ENCODE peak calls at places on chromosomes 5 and 9, in four cellular contexts. R is mesenchymal stem cell, A is Karpas-422, O is H9. I is an unnamed sample. For H3K4me1, the result is how much of the 10 kb centered on the place peaks cover.

GRCh38 chr9:38371495-38371894 is 21.0 kb upstream of the ALDH1B1 start:
- DNase-seq in O (no peak), R (no peak), A (peak), I (peak)

GRCh38 chr9:130872912-130873503 is 23.6 kb downstream of the QRFP start:
- DNase-seq in R (no peak), A (no peak), O (no peak), I (no peak)

GRCh38 chr5:50710838-50711237 is 44.4 kb downstream of the PARP8 start:
- DNase-seq in A (no peak), O (no peak), R (no peak), I (no peak)

GRCh38 chr9:134770972-134771971 is 109.3 kb upstream of the FCN2 start:
- DNase-seq in O (no peak), R (no peak), A (no peak), I (no peak)

GRCh38 chr9:125544988-125545651 is 161.9 kb downstream of the MAPKAP1 start:
- DNase-seq in A (no peak), O (no peak), R (no peak), I (peak)

GRCh38 chr5:168254013-168254693 is 37.3 kb upstream of the WWC1 start:
- DNase-seq in R (no peak), A (no peak), O (no peak), I (no peak)

GRCh38 chr9:21434202-21435014 is 5.8 kb upstream of the IFNA1 start:
- DNase-seq in A (peak), O (no peak), R (peak), I (peak)

GRCh38 chr9:126066131-126066530 is 260.5 kb upstream of the MVB12B start:
- DNase-seq in A (no peak), O (no peak), R (no peak), I (no peak)

GRCh38 chr5:8396756-8397155 is 527.8 kb downstream of the MTRR start:
- DNase-seq in A (no peak), R (no peak), O (no peak), I (peak)

GRCh38 chr5:151254533-151254932 is 1.5 kb downstream of the GM2A start:
- DNase-seq in A (no peak), R (no peak), O (no peak), I (no peak)

GRCh38 chr9:131651599-131651998 is 88.3 kb downstream of the RAPGEF1 start:
- DNase-seq in R (peak), O (no peak), A (no peak), I (peak)

GRCh38 chr9:135888126-135888765 is 19.1 kb downstream of the CAMSAP1 start:
- DNase-seq in A (no peak), O (no peak), R (no peak), I (no peak)

GRCh38 chr9:132806306-132806705 is 71.8 kb downstream of the AK8 start:
- DNase-seq in R (no peak), O (no peak), A (no peak), I (no peak)

GRCh38 chr5:74943905-74944304 is 77.7 kb upstream of the FAM169A start:
- DNase-seq in R (no peak), A (peak), O (no peak), I (no peak)

GRCh38 chr9:115524467-115525059 is 406.6 kb upstream of the TNC start:
- DNase-seq in R (peak), O (no peak), A (peak), I (peak)

GRCh38 chr5:150298701-150299451 is 3.8 kb downstream of the ARSI start:
- DNase-seq in R (peak), A (no peak), O (no peak), I (peak)

GRCh38 chr5:83345423-83345822 is 126.1 kb upstream of the VCAN start:
- DNase-seq in R (no peak), O (no peak), A (no peak), I (no peak)

GRCh38 chr9:121369595-121370265 is at the start of gene STOM:
- DNase-seq in R (peak), A (peak), O (no peak), I (peak)

GRCh38 chr5:978693-979092 is 29.9 kb upstream of the NKD2 start:
- DNase-seq in A (no peak), R (no peak), O (no peak), I (no peak)

GRCh38 chr5:56350595-56351170 is 117.6 kb upstream of the ANKRD55 start:
- DNase-seq in O (no peak), R (peak), A (no peak), I (peak)

GRCh38 chr5:179773686-179774040 is 20.1 kb upstream of the LTC4S start:
- DNase-seq in A (no peak), R (no peak), O (no peak), I (no peak)

GRCh38 chr9:4375424-4376195 is 75.7 kb upstream of the GLIS3 start:
- DNase-seq in O (no peak), A (no peak), R (peak), I (peak)

GRCh38 chr5:147384346-147385193 is 125.3 kb downstream of the DPYSL3 start:
- DNase-seq in A (peak), O (no peak), R (no peak), I (no peak)

GRCh38 chr5:7869474-7870136 is 657 bp downstream of the MTRR start:
- DNase-seq in O (no peak), R (peak), A (peak), I (peak)

GRCh38 chr9:134481762-134482161 is 155.5 kb downstream of the RXRA start:
- DNase-seq in A (no peak), R (no peak), O (no peak), I (no peak)

GRCh38 chr9:73423891-73424290 is 272.2 kb downstream of the ANXA1 start:
- DNase-seq in R (no peak), O (no peak), A (no peak), I (no peak)

GRCh38 chr5:53749611-53750010 is 189.2 kb downstream of the NDUFS4 start:
- DNase-seq in A (no peak), O (no peak), R (no peak), I (no peak)

GRCh38 chr5:179152941-179153340 is 92.8 kb downstream of the ZNF354C start:
- DNase-seq in A (no peak), O (no peak), R (no peak), I (no peak)

GRCh38 chr5:113169720-113170119 is 193.1 kb downstream of the DCP2 start:
- DNase-seq in O (no peak), R (peak), A (no peak), I (no peak)

GRCh38 chr5:52693279-52693678 is 94.4 kb upstream of the ITGA1 start:
- DNase-seq in A (no peak), O (peak), R (peak), I (peak)

GRCh38 chr9:129263836-129264235 is 85.8 kb upstream of the IER5L start:
- DNase-seq in R (no peak), O (no peak), A (no peak), I (no peak)

GRCh38 chr5:61999371-61999770 is 306.6 kb upstream of the KIF2A start:
- DNase-seq in O (no peak), R (no peak), A (no peak), I (peak)

GRCh38 chr5:178208540-178209227 is 4.4 kb downstream of the HNRNPAB start:
- DNase-seq in A (peak), O (peak), R (peak), I (no peak)

GRCh38 chr5:154088801-154089200 is 50.0 kb downstream of the MFAP3 start:
- DNase-seq in O (no peak), A (no peak), R (no peak), I (no peak)

GRCh38 chr5:154084255-154084654 is 45.5 kb downstream of the MFAP3 start:
- DNase-seq in R (no peak), A (no peak), O (no peak), I (no peak)

GRCh38 chr5:154086123-154086522 is 47.4 kb downstream of the MFAP3 start:
- DNase-seq in A (no peak), R (no peak), O (no peak), I (no peak)

GRCh38 chr5:154087260-154087659 is 48.5 kb downstream of the MFAP3 start:
- DNase-seq in O (no peak), R (no peak), A (no peak), I (no peak)

DNA sequence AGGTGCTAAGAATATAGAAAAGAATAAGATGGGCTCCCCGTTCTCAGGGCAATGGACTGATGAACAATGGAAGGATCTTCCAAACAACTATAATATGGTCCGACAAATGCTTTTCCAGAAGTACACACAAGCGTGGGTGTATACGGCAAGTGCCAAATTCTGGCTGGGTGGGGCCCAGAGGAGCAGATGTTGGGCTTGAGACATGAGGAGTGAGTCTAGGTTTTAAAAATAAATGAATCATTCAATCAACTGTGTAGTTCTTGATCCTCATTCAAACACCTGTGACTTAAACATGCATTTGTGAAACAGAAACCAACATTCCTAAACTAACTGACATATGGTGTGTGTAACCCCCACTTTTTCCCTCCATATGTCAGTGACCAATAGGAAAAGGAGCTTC is 47.9 kb downstream of the MFAP3 start:
- DNase-seq in O (no peak), R (no peak), A (no peak), I (no peak)
- H3K4me2 ChIP-seq in O (no peak), R (no peak), A (no peak), I (no peak)

GRCh38 chr9:106417685-106418084 is 445.3 kb upstream of the ZNF462 start:
- DNase-seq in O (no peak), A (no peak), R (no peak), I (no peak)

GRCh38 chr9:106419737-106420136 is 443.2 kb upstream of the ZNF462 start:
- DNase-seq in R (no peak), O (no peak), A (no peak), I (no peak)

GRCh38 chr9:106421772-106422171 is 441.2 kb upstream of the ZNF462 start:
- DNase-seq in O (no peak), R (no peak), A (no peak), I (peak)

GRCh38 chr9:106423575-106423974 is 439.4 kb upstream of the ZNF462 start:
- DNase-seq in A (no peak), R (no peak), O (no peak), I (no peak)

DNA sequence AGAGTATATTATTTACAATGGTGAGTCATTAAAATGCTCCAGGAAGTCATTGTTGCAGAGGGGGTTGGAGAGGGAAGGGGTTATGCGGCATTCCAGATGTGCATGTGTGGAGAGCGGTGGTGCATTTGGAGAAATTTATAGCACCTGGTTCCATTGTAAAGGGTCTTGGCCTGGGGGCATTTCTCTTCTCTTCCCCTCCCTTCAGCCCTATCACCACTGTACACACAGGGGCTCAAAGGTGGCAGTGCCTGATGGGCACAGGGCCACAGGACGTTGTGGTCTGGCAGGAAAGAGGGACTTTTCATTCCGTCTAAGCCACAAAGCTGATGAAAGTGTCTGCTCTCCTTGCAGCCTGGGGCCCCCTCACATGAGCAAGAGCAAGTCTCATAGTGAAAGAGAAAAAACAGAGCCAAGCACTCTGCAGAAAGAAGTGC is 442.4 kb upstream of the ZNF462 start:
- DNase-seq in R (peak), O (no peak), A (no peak), I (peak)
- H3K4me1 ChIP-seq in R (under half), O (under half), A (under half), I (under half)

DNA sequence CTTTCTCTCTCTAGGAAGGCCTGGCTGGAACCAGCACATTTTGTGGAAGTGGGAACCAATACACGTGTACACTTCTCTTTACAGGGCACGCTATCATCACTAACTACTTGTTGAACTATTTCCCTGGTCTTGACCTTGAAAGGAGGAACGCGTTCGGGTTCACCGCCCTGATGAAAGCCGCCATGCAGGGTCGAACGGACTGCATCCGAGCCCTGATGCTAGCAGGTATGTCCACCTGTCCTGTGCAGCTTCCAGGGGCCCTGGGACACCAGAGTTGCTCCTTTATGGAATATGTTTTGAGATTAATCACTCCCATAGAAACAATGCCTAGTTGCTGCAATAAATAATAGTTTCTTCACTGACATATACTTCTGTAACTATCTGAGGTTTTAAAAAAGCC is 74.1 kb downstream of the ANKRD33B start:
- DNase-seq in O (no peak), R (no peak), A (no peak), I (no peak)
- H3K4me2 ChIP-seq in O (peak), R (no peak), A (no peak), I (no peak)

GRCh38 chr9:94175669-94176068 is 83.4 kb upstream of the ZNF169 start:
- DNase-seq in R (no peak), O (no peak), A (no peak), I (no peak)
- H3K4me1 ChIP-seq in R (under half), O (under half), A (half or more), I (under half)

GRCh38 chr5:142201471-142201887 is 92.9 kb downstream of the NDFIP1 start:
- DNase-seq in O (no peak), A (no peak), R (peak), I (peak)
- H3K4me2 ChIP-seq in O (no peak), A (no peak), R (no peak), I (no peak)

GRCh38 chr5:72159501-72159911 is 52.2 kb downstream of the MAP1B start:
- DNase-seq in A (no peak), R (peak), O (no peak), I (no peak)
- H3K4me1 ChIP-seq in A (under half), R (under half), O (under half), I (under half)

GRCh38 chr9:127976943-127977871 is 3.6 kb downstream of the EEIG1 start:
- DNase-seq in O (no peak), R (no peak), A (no peak), I (no peak)

GRCh38 chr9:127975376-127976315 is 5.1 kb downstream of the EEIG1 start:
- DNase-seq in A (no peak), R (no peak), O (no peak), I (no peak)

GRCh38 chr9:127977877-127978647 is 2.7 kb downstream of the EEIG1 start:
- DNase-seq in A (no peak), R (peak), O (no peak), I (peak)

GRCh38 chr9:127974769-127975261 is 6.0 kb downstream of the EEIG1 start:
- DNase-seq in O (peak), A (no peak), R (no peak), I (no peak)

DNA sequence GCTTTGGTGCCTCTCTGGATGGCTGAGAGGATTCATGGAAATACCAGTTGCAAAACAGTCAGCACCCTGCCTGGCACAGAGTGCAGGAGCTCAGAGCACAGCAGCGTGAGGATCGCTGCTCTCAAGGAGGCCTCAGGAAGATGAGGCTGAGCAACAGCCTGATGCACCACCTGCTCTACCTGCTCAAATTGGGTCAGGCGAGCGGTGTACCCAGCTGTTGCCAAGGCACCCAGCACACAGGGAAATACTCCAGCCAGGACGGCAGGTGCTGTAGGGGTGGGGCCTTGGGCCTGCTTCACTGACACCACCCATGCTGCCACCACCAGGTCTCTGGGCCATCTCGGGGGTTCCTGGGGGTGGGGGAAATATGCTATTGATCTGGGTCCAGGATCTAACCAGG is 4.3 kb downstream of the EEIG1 start:
- DNase-seq in O (no peak), A (no peak), R (no peak), I (no peak)
- H3K4me2 ChIP-seq in O (no peak), A (no peak), R (no peak), I (no peak)

GRCh38 chr5:90612930-90613329 is 54.3 kb downstream of the ADGRV1 start:
- DNase-seq in R (no peak), A (no peak), O (no peak), I (no peak)

GRCh38 chr5:90613450-90613849 is 54.9 kb downstream of the ADGRV1 start:
- DNase-seq in A (no peak), O (no peak), R (no peak), I (no peak)

GRCh38 chr5:90613918-90614504 is 55.4 kb downstream of the ADGRV1 start:
- DNase-seq in O (no peak), A (no peak), R (peak), I (no peak)

DNA sequence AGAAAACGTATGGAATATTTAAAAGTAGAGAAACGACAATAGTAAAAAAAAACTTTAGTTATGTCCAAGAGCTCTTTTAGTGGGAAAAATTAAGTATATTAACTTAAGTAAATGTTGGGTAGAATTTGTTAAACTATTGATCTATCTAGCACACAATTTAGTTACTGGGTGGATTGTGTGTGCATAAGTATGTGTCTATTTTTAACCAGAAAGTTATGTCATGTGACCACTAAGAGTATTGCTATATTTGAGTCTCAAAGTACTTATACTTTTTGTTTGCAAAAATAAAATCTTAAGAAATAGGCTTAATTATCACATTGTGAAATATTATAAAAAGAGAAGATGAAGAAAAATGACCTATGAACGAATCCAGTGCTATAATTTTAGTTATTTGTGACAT is 56.8 kb downstream of the ADGRV1 start:
- DNase-seq in R (no peak), O (no peak), A (no peak), I (no peak)
- H3K4me1 ChIP-seq in R (under half), O (under half), A (under half), I (under half)

I was measured in PC-3.